ENCODE peak calls at places on chromosomes 7 and 10, in seven cellular contexts. Q, W, K, Z, N, I and P are unnamed samples.

GRCh38 chr7:110204527-110204926 is 886.4 kb upstream of the LRRN3 start:
- DNase-seq in Q (no peak), W (no peak), K (peak), Z (no peak), N (no peak), I (no peak), P (peak)

GRCh38 chr10:77873558-77874380 is 52.8 kb downstream of the DLG5 start:
- DNase-seq in Q (peak), W (no peak), K (peak), Z (peak), N (peak), I (peak), P (peak)

GRCh38 chr10:10872706-10873276 is 144.9 kb upstream of the CELF2 start:
- DNase-seq in Q (peak), W (no peak), K (no peak), Z (no peak), N (no peak), I (no peak), P (no peak)

GRCh38 chr7:151550601-151551286 is 31.0 kb upstream of the RHEB start:
- DNase-seq in Q (peak), W (no peak), K (peak), Z (no peak), N (peak), I (no peak), P (no peak)

GRCh38 chr7:36153571-36154097 is 580 bp downstream of the EEPD1 start:
- DNase-seq in Q (no peak), W (no peak), K (peak), Z (no peak), N (no peak), I (peak), P (no peak)

GRCh38 chr7:115937960-115938359 is 92.6 kb downstream of the TFEC start:
- DNase-seq in Q (peak), W (no peak), K (no peak), Z (no peak), N (no peak), I (no peak), P (no peak)

GRCh38 chr10:127151541-127151940 is 44.9 kb downstream of the INSYN2A start:
- DNase-seq in Q (no peak), W (no peak), K (no peak), Z (no peak), N (no peak), I (no peak), P (peak)

GRCh38 chr7:139855498-139856270 is 26.6 kb downstream of the TBXAS1 start:
- DNase-seq in Q (peak), W (no peak), K (no peak), Z (no peak), N (no peak), I (peak), P (no peak)

GRCh38 chr10:119394657-119395286 is 147.7 kb downstream of the RGS10 start:
- DNase-seq in Q (no peak), W (no peak), K (no peak), Z (no peak), N (no peak), I (no peak), P (no peak)

GRCh38 chr10:130326954-130327353 is 190.8 kb downstream of the GLRX3 start:
- DNase-seq in Q (no peak), W (no peak), K (no peak), Z (no peak), N (no peak), I (no peak), P (no peak)

GRCh38 chr7:64628192-64628591 is 37.7 kb upstream of the ZNF107 start:
- DNase-seq in Q (no peak), W (no peak), K (no peak), Z (no peak), N (no peak), I (no peak), P (no peak)

GRCh38 chr7:132386249-132386681 is 190.0 kb downstream of the PLXNA4 start:
- DNase-seq in Q (peak), W (no peak), K (no peak), Z (no peak), N (peak), I (peak), P (no peak)

GRCh38 chr10:310371-310770 is 175.1 kb downstream of the ZMYND11 start:
- DNase-seq in Q (no peak), W (no peak), K (no peak), Z (no peak), N (no peak), I (no peak), P (no peak)

GRCh38 chr7:50349963-50350944 is 45.7 kb downstream of the IKZF1 start:
- DNase-seq in Q (no peak), W (no peak), K (no peak), Z (peak), N (no peak), I (no peak), P (no peak)

GRCh38 chr10:92993671-92994304 is 66.8 kb upstream of the CYP26C1 start:
- DNase-seq in Q (no peak), W (no peak), K (no peak), Z (no peak), N (no peak), I (no peak), P (no peak)

GRCh38 chr7:159056722-159057121 is 87.9 kb downstream of the VIPR2 start:
- DNase-seq in Q (no peak), W (no peak), K (no peak), Z (no peak), N (no peak), I (no peak), P (no peak)

GRCh38 chr7:197413-198335 is 5.3 kb downstream of the FAM20C start:
- DNase-seq in Q (no peak), W (no peak), K (no peak), Z (no peak), N (no peak), I (no peak), P (no peak)

GRCh38 chr7:157004050-157004838 is 6.2 kb downstream of the MNX1 start:
- DNase-seq in Q (peak), W (no peak), K (peak), Z (no peak), N (no peak), I (no peak), P (no peak)

GRCh38 chr10:96743988-96744585 is 23.8 kb upstream of the PIK3AP1 start:
- DNase-seq in Q (peak), W (no peak), K (peak), Z (no peak), N (peak), I (no peak), P (no peak)
- TF ChIP-seq CTCF in Q (peak), W (no peak), K (no peak), Z (peak), N (peak), I (no peak), P (peak)

DNA sequence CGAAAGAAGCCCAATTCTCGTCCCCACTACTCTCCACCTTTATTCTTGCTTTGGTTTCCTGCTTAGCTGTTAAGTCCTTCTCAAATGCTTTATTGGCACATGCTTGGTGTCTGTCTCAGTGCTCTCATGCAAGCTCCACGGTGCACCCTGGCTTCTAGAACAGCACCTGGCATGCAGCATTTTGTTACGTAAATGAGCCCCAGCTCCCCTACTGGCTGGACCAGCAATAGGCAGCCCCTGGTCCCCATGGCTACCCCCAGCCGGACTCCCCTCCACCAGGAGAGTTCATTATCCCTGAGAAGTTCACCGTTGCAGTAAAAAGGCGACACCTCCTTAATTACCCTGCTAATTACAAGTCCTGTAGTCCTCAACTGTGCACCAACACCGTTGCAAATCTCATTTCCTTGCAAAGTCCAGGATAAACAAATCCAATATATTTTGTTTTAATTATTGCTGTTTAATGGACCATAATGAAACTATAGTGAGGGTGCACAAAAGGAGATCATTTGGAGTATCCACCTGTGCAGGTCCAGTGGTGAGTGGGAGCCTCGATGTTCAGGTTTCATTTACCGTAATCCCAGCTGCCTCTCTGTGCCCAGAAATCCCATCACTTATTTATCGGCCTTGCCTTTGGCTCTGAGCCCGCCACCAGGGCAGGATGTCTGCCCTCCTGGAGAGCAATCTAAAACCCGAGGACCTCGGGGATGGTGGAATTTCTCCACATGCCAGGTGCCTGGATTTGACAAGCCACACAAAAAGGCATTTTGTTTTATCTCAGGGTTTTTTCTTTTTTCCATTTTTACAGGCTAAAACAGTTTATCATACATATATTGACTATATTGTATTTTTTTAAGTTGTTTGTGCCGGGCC is 12.8 kb upstream of the DRGX start:
- DNase-seq in Q (peak), W (no peak), K (no peak), Z (no peak), N (no peak), I (no peak), P (no peak)
- TF ChIP-seq CTCF in Q (peak), W (peak), K (peak), Z (peak), N (peak), I (no peak), P (peak)

GRCh38 chr10:124281666-124282065 is 137.1 kb downstream of the OAT start:
- DNase-seq in Q (no peak), W (no peak), K (no peak), Z (no peak), N (no peak), I (no peak), P (no peak)

GRCh38 chr10:124280916-124281315 is 137.8 kb downstream of the OAT start:
- DNase-seq in Q (no peak), W (no peak), K (no peak), Z (no peak), N (no peak), I (no peak), P (no peak)

GRCh38 chr10:124278356-124278755 is 140.4 kb downstream of the OAT start:
- DNase-seq in Q (no peak), W (no peak), K (no peak), Z (no peak), N (no peak), I (no peak), P (no peak)

GRCh38 chr10:124279882-124280281 is 138.8 kb downstream of the OAT start:
- DNase-seq in Q (no peak), W (no peak), K (no peak), Z (no peak), N (no peak), I (no peak), P (peak)

GRCh38 chr10:124279298-124279697 is 139.4 kb downstream of the OAT start:
- DNase-seq in Q (no peak), W (no peak), K (no peak), Z (no peak), N (no peak), I (no peak), P (no peak)
- TF ChIP-seq CTCF in Q (no peak), W (no peak), K (no peak), Z (no peak), N (no peak), I (no peak), P (no peak)

DNA sequence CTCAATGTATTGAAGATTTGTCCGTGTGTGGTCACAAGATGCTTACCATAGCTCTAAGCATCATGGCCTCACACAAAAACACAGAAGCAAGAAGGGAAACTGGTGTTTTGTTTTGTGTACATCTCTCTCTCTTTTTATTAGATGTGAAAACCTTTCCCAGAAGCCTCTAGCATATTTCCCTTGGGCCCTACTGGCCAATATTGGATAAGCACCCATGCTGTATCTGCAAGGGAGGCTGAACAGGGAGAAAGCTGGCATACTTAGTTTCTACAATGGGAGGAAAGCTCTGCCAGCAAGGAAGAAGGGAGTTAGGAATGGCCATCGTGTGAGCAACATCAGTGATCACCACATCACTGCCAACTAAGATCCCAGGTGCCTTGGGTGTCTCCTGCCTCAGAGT is 9.6 kb upstream of the NAMPT start:
- DNase-seq in Q (no peak), W (no peak), K (no peak), Z (no peak), N (no peak), I (no peak), P (no peak)
- TF ChIP-seq CTCF in Q (peak), W (no peak), K (no peak), Z (no peak), N (peak), I (no peak), P (peak)

GRCh38 chr10:50624154-50624865 is 554 bp upstream of the SGMS1 start:
- DNase-seq in Q (peak), W (peak), K (peak), Z (peak), N (peak), I (peak), P (peak)
- TF ChIP-seq CTCF in Q (no peak), W (peak), K (no peak), Z (no peak), N (no peak), I (no peak), P (no peak)

GRCh38 chr7:82173400-82174021 is 270.1 kb downstream of the CACNA2D1 start:
- DNase-seq in Q (no peak), W (no peak), K (no peak), Z (no peak), N (no peak), I (no peak), P (no peak)
- TF ChIP-seq CTCF in Q (no peak), W (no peak), K (no peak), Z (no peak), N (no peak), I (no peak), P (no peak)

GRCh38 chr7:127066974-127067373 is 185.8 kb downstream of the GRM8 start:
- DNase-seq in Q (no peak), W (no peak), K (no peak), Z (no peak), N (no peak), I (no peak), P (no peak)
- TF ChIP-seq CTCF in Q (no peak), W (no peak), K (no peak), Z (peak), N (no peak), I (no peak), P (no peak)

DNA sequence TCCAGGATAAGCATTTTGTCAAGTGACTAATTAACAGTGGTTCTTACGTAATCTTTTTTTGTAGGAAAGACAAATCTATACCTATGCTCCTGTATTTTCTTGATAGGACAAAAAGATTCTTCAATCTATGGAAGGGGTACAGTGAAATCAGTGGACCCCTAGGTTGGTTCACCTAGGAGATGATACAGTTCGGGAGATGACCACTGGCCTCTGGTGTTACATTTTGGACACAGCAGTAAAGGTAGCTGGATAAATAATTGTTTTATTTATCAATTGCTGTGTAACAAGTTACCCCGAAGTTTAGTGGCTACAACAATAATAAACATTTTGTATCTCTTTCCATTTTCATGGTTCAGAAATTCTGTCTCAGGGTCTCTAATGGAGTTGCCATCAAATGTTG is 288.2 kb upstream of the MAGI2 start:
- DNase-seq in Q (peak), W (no peak), K (peak), Z (no peak), N (no peak), I (no peak), P (no peak)
- TF ChIP-seq CTCF in Q (peak), W (peak), K (peak), Z (no peak), N (peak), I (no peak), P (peak)

GRCh38 chr10:60069311-60069710 is 163.0 kb upstream of the CCDC6 start:
- DNase-seq in Q (no peak), W (no peak), K (no peak), Z (no peak), N (no peak), I (no peak), P (no peak)

GRCh38 chr10:60073397-60073780 is 167.0 kb upstream of the CCDC6 start:
- DNase-seq in Q (no peak), W (no peak), K (no peak), Z (no peak), N (no peak), I (no peak), P (no peak)

GRCh38 chr10:60073781-60074656 is 167.7 kb upstream of the CCDC6 start:
- DNase-seq in Q (no peak), W (no peak), K (no peak), Z (peak), N (no peak), I (no peak), P (no peak)
- TF ChIP-seq CTCF in Q (no peak), W (no peak), K (no peak), Z (no peak), N (no peak), I (no peak), P (no peak)